ENCODE peak calls at places on chromosomes 7 and 10, in eight cellular contexts. Q is breast epithelium, X is Peyer's patch, U is IMR-90, N is WERI-Rb-1, J is cardiac fibroblast, T is retinal pigment epithelial cell, Z is DND-41. E is an unnamed sample.
A peak's percentile ranks its signal among the peaks of the same experiment; 100 is the strongest.

GRCh38 chr10:24484771-24485170 is 238.9 kb downstream of the ARHGAP21 start:
- DNase-seq in T (no peak), X (no peak), Z (no peak), J (no peak), Q (no peak), U (no peak), N (no peak), E (no peak)

GRCh38 chr10:125911990-125912389 is 15.6 kb downstream of the FANK1 start:
- DNase-seq in J (no peak), Q (no peak), U (no peak), X (peak; percentile 70), T (no peak), Z (no peak), N (no peak), E (no peak)

GRCh38 chr7:112419543-112420130 is 30.6 kb upstream of the IFRD1 start:
- DNase-seq in J (no peak), Q (no peak), N (no peak), Z (no peak), T (no peak), U (no peak), X (no peak), E (no peak)

GRCh38 chr10:86707505-86707904 is 39.2 kb downstream of the LDB3 start:
- DNase-seq in N (no peak), T (no peak), J (no peak), U (no peak), Z (no peak), X (no peak), Q (no peak), E (no peak)

GRCh38 chr10:132551093-132551807 is 13.7 kb downstream of the INPP5A start:
- DNase-seq in Z (peak; percentile 90), Q (no peak), U (no peak), T (no peak), N (no peak), X (peak; percentile 74), J (no peak), E (no peak)

GRCh38 chr7:150966002-150966401 is 12.1 kb downstream of the KCNH2 start:
- DNase-seq in U (no peak), J (no peak), Z (no peak), X (no peak), Q (no peak), T (no peak), N (peak; percentile 82), E (no peak)

GRCh38 chr7:79353720-79354468 is 99.6 kb downstream of the MAGI2 start:
- DNase-seq in Z (no peak), N (no peak), J (no peak), X (no peak), Q (no peak), U (no peak), T (no peak), E (no peak)

GRCh38 chr7:35035511-35035921 is 1.8 kb downstream of the DPY19L1 start:
- DNase-seq in N (peak; percentile 41), X (peak; percentile 56), Q (no peak), U (peak; percentile 56), Z (no peak), J (peak; percentile 55), T (no peak), E (no peak)

GRCh38 chr7:74633451-74633921 is 24.0 kb upstream of the GTF2I start:
- DNase-seq in X (no peak), N (no peak), U (no peak), Z (no peak), T (no peak), Q (peak; percentile 53), J (no peak), E (no peak)

GRCh38 chr7:30119890-30120577 is 14.8 kb upstream of the MTURN start:
- DNase-seq in J (no peak), Q (no peak), T (no peak), Z (no peak), N (no peak), U (no peak), X (no peak), E (no peak)

GRCh38 chr10:76086571-76087260 is 655.3 kb downstream of the LRMDA start:
- DNase-seq in X (peak; percentile 75), N (peak; percentile 59), Q (no peak), Z (no peak), T (no peak), U (peak; percentile 50), J (peak; percentile 85), E (no peak)

GRCh38 chr10:86071145-86071544 is 295.4 kb downstream of the GRID1 start:
- DNase-seq in X (no peak), J (no peak), Z (no peak), N (no peak), T (no peak), U (no peak), Q (no peak), E (no peak)

GRCh38 chr7:90594791-90595317 is 1.3 kb upstream of the CDK14 start:
- DNase-seq in X (no peak), U (peak; percentile 91), Q (no peak), T (peak; percentile 66), J (peak; percentile 85), Z (no peak), N (no peak), E (peak; percentile 40)

GRCh38 chr10:5447611-5448071 is 35.3 kb downstream of the NET1 start:
- DNase-seq in J (no peak), Z (peak; percentile 42), T (no peak), Q (no peak), X (no peak), U (peak; percentile 14), N (no peak), E (no peak)

GRCh38 chr10:5447071-5447470 is 34.7 kb downstream of the NET1 start:
- DNase-seq in Z (no peak), T (no peak), N (no peak), X (no peak), Q (no peak), J (no peak), U (peak; percentile 46), E (no peak)

GRCh38 chr10:5449823-5450222 is 37.5 kb downstream of the NET1 start:
- DNase-seq in J (peak; percentile 80), Z (no peak), U (peak; percentile 83), X (no peak), Q (no peak), N (no peak), T (no peak), E (no peak)

GRCh38 chr10:5449227-5449626 is 36.9 kb downstream of the NET1 start:
- DNase-seq in J (no peak), X (no peak), Q (no peak), Z (no peak), T (no peak), N (no peak), U (no peak), E (no peak)

DNA sequence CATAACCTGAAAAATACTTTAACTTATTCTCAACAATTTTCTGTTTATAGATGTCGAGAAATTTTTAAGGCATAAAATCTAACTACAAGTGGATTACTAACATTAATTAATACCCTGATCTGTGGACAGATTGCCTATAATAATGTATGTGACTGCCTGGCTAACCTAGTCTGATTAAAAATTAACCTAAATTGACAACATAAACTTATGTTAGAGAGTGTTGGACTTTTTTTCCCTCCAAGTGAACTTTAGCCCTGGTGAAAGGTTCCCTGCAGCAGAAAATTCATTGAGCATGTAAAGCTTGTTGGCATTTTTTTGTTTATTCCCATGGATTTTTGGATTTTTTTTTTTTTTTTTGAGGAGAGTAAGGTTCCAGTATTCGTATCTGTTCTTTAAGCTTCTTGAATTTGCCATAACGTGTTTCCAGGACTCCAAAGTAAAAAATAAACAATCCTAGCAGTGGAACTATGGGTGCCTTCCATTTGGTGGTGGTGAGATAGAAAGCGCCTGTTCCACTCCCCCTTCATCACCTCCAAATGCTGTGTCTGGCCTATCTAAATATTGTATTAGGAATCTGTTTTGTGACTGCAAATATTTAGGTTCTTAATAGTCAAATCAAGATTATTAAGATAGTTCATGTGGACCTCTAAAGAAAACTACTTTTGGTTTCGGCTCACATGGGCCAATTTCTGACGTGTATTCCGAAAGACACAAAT is 36.1 kb downstream of the NET1 start:
- DNase-seq in X (no peak), J (no peak), Q (no peak), N (no peak), U (no peak), T (no peak), Z (no peak), E (no peak)
- H3K4me3 ChIP-seq in X (peak overlapping the region; percentile 65), J (no peak overlapping the region), Q (peak overlapping the region; percentile 43), N (no peak overlapping the region), U (peak overlapping the region; percentile 31), T (peak overlapping the region; percentile 81), Z (no peak overlapping the region), E (peak overlapping the region; percentile 69)

GRCh38 chr7:5203138-5203537 is 13.1 kb downstream of the WIPI2 start:
- DNase-seq in N (no peak), U (no peak), J (no peak), Z (no peak), X (no peak), Q (no peak), T (no peak), E (no peak)

GRCh38 chr7:5200561-5201235 is 10.7 kb downstream of the WIPI2 start:
- DNase-seq in N (no peak), X (peak; percentile 25), T (no peak), J (no peak), Z (no peak), U (no peak), Q (no peak), E (no peak)

GRCh38 chr7:5195157-5195556 is 5.1 kb downstream of the WIPI2 start:
- DNase-seq in X (no peak), N (no peak), T (no peak), Q (no peak), Z (no peak), U (no peak), J (no peak), E (no peak)

GRCh38 chr7:5198741-5199140 is 8.7 kb downstream of the WIPI2 start:
- DNase-seq in T (no peak), Z (no peak), N (no peak), Q (no peak), X (no peak), J (no peak), U (no peak), E (no peak)

DNA sequence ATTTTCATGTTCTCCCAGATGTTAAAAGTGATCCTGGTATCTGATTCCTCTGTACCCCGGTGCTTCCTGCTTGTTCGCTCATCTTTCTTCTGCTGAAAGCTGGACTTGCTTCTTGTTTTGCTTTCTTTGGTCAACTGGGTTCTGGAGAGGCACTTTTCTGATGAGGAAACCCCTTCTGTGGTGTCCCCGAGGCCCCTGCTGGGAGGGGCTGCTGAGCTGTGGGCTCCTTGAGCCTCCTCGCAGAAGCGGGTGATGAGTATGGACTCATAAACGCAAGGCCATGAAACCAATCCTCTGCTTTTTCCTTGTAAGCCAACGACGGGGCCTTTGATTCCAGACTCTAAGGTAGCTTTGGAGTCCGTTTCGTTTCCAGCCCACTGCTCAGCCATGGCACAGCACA is 7.8 kb downstream of the WIPI2 start:
- DNase-seq in U (no peak), Q (no peak), X (no peak), T (no peak), J (no peak), Z (no peak), N (no peak), E (no peak)
- TF ChIP-seq CTCF in U (no peak), Q (no peak), X (no peak), T (no peak), J (no peak), Z (no peak), N (no peak), E (no peak)

GRCh38 chr7:145539910-145540309 is 576.7 kb upstream of the CNTNAP2 start:
- DNase-seq in T (no peak), Z (no peak), Q (no peak), N (no peak), U (no peak), X (no peak), J (no peak), E (no peak)

GRCh38 chr7:145543245-145543644 is 573.4 kb upstream of the CNTNAP2 start:
- DNase-seq in N (no peak), Q (no peak), X (no peak), T (no peak), J (no peak), Z (no peak), U (no peak), E (no peak)
- H3K4me3 ChIP-seq in N (no peak overlapping the region), Q (no peak overlapping the region), X (no peak overlapping the region), T (no peak overlapping the region), J (no peak overlapping the region), Z (no peak overlapping the region), U (no peak overlapping the region), E (no peak overlapping the region)

GRCh38 chr10:131264110-131264788 is 47.3 kb downstream of the TCERG1L start:
- DNase-seq in U (no peak), T (no peak), X (no peak), J (no peak), Z (no peak), Q (no peak), N (no peak), E (no peak)
- TF ChIP-seq CTCF in U (no peak), T (no peak), X (no peak), J (no peak), Z (no peak), Q (no peak), N (no peak), E (no peak)

E was measured in epithelial cell of proximal tubule.